ENCODE peak calls at places on chromosomes 5 and 9, in seven cellular contexts. One of them, this sample, is unnamed.

GRCh38 chr5:100502684-100503083 is 32.5 kb upstream of the FAM174A start:
- DNase-seq in endothelial cell of umbilical vein: no peak
- DNase-seq in A549: no peak
- DNase-seq in uterus: no peak
- DNase-seq in heart left ventricle: no peak
- DNase-seq in IMR-90: no peak
- DNase-seq in transverse colon: no peak
- DNase-seq in this sample: no peak

GRCh38 chr9:79939819-79940218 is 368.1 kb downstream of the TLE4 start:
- DNase-seq in endothelial cell of umbilical vein: peak; percentile 32
- DNase-seq in A549: peak; percentile 1
- DNase-seq in uterus: no peak
- DNase-seq in heart left ventricle: no peak
- DNase-seq in IMR-90: no peak
- DNase-seq in transverse colon: no peak
- DNase-seq in this sample: no peak

GRCh38 chr5:161399996-161400562 is 146.4 kb downstream of the GABRB2 start:
- DNase-seq in endothelial cell of umbilical vein: no peak
- DNase-seq in A549: no peak
- DNase-seq in uterus: no peak
- DNase-seq in heart left ventricle: no peak
- DNase-seq in IMR-90: no peak
- DNase-seq in transverse colon: no peak
- DNase-seq in this sample: no peak

GRCh38 chr9:116491659-116492058 is 195.4 kb upstream of the TRIM32 start:
- DNase-seq in endothelial cell of umbilical vein: no peak
- DNase-seq in A549: no peak
- DNase-seq in uterus: no peak
- DNase-seq in heart left ventricle: no peak
- DNase-seq in IMR-90: peak; percentile 62
- DNase-seq in transverse colon: no peak
- DNase-seq in this sample: no peak

GRCh38 chr9:77015291-77016048 is 4.0 kb upstream of the FOXB2 start:
- DNase-seq in endothelial cell of umbilical vein: no peak
- DNase-seq in A549: no peak
- DNase-seq in uterus: no peak
- DNase-seq in heart left ventricle: no peak
- DNase-seq in IMR-90: no peak
- DNase-seq in transverse colon: no peak
- DNase-seq in this sample: no peak

GRCh38 chr9:131892162-131892707 is 152.4 kb upstream of the RAPGEF1 start:
- DNase-seq in endothelial cell of umbilical vein: no peak
- DNase-seq in A549: no peak
- DNase-seq in uterus: no peak
- DNase-seq in heart left ventricle: no peak
- DNase-seq in IMR-90: no peak
- DNase-seq in transverse colon: no peak
- DNase-seq in this sample: no peak

GRCh38 chr9:79985276-79985675 is 413.5 kb downstream of the TLE4 start:
- DNase-seq in endothelial cell of umbilical vein: no peak
- DNase-seq in A549: no peak
- DNase-seq in uterus: no peak
- DNase-seq in heart left ventricle: no peak
- DNase-seq in IMR-90: no peak
- DNase-seq in transverse colon: no peak
- DNase-seq in this sample: no peak

GRCh38 chr9:107684224-107684623 is 194.7 kb upstream of the KLF4 start:
- DNase-seq in endothelial cell of umbilical vein: no peak
- DNase-seq in A549: no peak
- DNase-seq in uterus: no peak
- DNase-seq in heart left ventricle: no peak
- DNase-seq in IMR-90: peak; percentile 59
- DNase-seq in transverse colon: no peak
- DNase-seq in this sample: no peak

GRCh38 chr5:107442452-107442851 is 228.3 kb downstream of the EFNA5 start:
- DNase-seq in endothelial cell of umbilical vein: no peak
- DNase-seq in A549: no peak
- DNase-seq in uterus: no peak
- DNase-seq in heart left ventricle: no peak
- DNase-seq in IMR-90: no peak
- DNase-seq in transverse colon: no peak
- DNase-seq in this sample: no peak

GRCh38 chr9:99173570-99174504 is 47.9 kb downstream of the ALG2 start:
- DNase-seq in endothelial cell of umbilical vein: no peak
- DNase-seq in A549: no peak
- DNase-seq in uterus: no peak
- DNase-seq in heart left ventricle: no peak
- DNase-seq in IMR-90: no peak
- DNase-seq in transverse colon: no peak
- DNase-seq in this sample: no peak

GRCh38 chr5:38892363-38892762 is 46.6 kb downstream of the OSMR start:
- DNase-seq in endothelial cell of umbilical vein: no peak
- DNase-seq in A549: no peak
- DNase-seq in uterus: no peak
- DNase-seq in heart left ventricle: no peak
- DNase-seq in IMR-90: no peak
- DNase-seq in transverse colon: no peak
- DNase-seq in this sample: no peak

GRCh38 chr5:73274870-73275756 is 102.1 kb downstream of the TMEM174 start:
- DNase-seq in endothelial cell of umbilical vein: no peak
- DNase-seq in A549: no peak
- DNase-seq in uterus: no peak
- DNase-seq in heart left ventricle: no peak
- DNase-seq in IMR-90: peak; percentile 13
- DNase-seq in transverse colon: no peak
- DNase-seq in this sample: no peak

GRCh38 chr9:36308281-36308680 is 50.0 kb upstream of the GNE start:
- DNase-seq in endothelial cell of umbilical vein: no peak
- DNase-seq in A549: no peak
- DNase-seq in uterus: no peak
- DNase-seq in heart left ventricle: no peak
- DNase-seq in IMR-90: no peak
- DNase-seq in transverse colon: no peak
- DNase-seq in this sample: no peak

GRCh38 chr5:155148694-155149093 is 135.1 kb downstream of the KIF4B start:
- DNase-seq in endothelial cell of umbilical vein: no peak
- DNase-seq in A549: no peak
- DNase-seq in uterus: no peak
- DNase-seq in heart left ventricle: no peak
- DNase-seq in IMR-90: no peak
- DNase-seq in transverse colon: no peak
- DNase-seq in this sample: no peak

GRCh38 chr5:153350192-153350883 is 140.1 kb upstream of the GRIA1 start:
- DNase-seq in endothelial cell of umbilical vein: no peak
- DNase-seq in A549: no peak
- DNase-seq in uterus: no peak
- DNase-seq in heart left ventricle: no peak
- DNase-seq in IMR-90: no peak
- DNase-seq in transverse colon: no peak
- DNase-seq in this sample: no peak

GRCh38 chr9:26260238-26260637 is 582.0 kb upstream of the TUSC1 start:
- DNase-seq in endothelial cell of umbilical vein: peak; percentile 62
- DNase-seq in A549: no peak
- DNase-seq in uterus: no peak
- DNase-seq in heart left ventricle: no peak
- DNase-seq in IMR-90: peak; percentile 28
- DNase-seq in transverse colon: no peak
- DNase-seq in this sample: no peak

GRCh38 chr9:91037511-91038482 is 236.2 kb downstream of the SYK start:
- DNase-seq in endothelial cell of umbilical vein: peak; percentile 93
- DNase-seq in A549: peak; percentile 40
- DNase-seq in uterus: peak; percentile 90
- DNase-seq in heart left ventricle: peak; percentile 49
- DNase-seq in IMR-90: peak; percentile 93
- DNase-seq in transverse colon: peak; percentile 79
- DNase-seq in this sample: peak; percentile 80

DNA sequence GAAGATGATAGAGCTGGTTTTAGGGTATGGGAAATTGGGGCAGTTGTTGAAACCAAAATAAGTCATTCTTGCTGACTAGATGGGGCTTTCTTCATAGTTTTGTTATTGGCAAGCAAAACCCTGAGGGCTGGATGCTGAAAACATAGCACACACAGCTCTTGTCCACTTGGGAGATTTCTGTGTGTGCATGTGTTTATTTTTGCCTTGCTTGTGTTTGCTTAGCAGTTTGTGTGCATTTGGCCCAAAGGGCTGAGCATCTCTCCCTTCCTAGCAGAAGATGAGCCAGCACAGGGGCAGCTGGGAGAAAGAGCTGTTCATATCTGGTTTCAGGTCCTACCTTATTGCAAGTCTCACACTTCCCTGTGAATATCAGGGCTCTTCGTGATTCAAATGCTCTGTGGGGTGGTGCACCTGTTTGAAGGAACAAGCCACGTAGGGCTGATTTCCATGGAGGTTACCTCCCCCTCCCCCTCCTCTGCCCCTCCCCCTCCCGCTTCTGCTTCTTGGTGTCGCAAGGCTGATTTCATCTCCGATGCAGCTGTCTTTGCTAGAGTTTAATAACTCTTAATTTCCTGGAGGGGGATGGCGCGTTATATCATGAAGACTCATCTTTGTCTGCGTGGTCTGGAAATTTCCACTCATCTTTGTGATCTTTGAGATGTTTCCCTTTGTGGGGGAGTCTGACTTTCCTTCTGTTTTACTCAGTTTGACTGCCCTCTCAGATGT is 296.5 kb downstream of the ARHGAP26 start:
- DNase-seq in endothelial cell of umbilical vein: no peak
- DNase-seq in A549: no peak
- DNase-seq in uterus: peak; percentile 26
- DNase-seq in heart left ventricle: no peak
- DNase-seq in IMR-90: no peak
- DNase-seq in transverse colon: peak; percentile 32
- DNase-seq in this sample: no peak
- TF ChIP-seq POLR2A in endothelial cell of umbilical vein: no peak
- TF ChIP-seq POLR2A in A549: no peak
- TF ChIP-seq POLR2A in uterus: no peak
- TF ChIP-seq POLR2A in heart left ventricle: no peak
- TF ChIP-seq POLR2A in IMR-90: no peak
- TF ChIP-seq POLR2A in transverse colon: no peak
- TF ChIP-seq POLR2A in this sample: no peak

GRCh38 chr5:59253625-59254024 is 639.9 kb downstream of the PDE4D start:
- DNase-seq in endothelial cell of umbilical vein: no peak
- DNase-seq in A549: no peak
- DNase-seq in uterus: no peak
- DNase-seq in heart left ventricle: no peak
- DNase-seq in IMR-90: no peak
- DNase-seq in transverse colon: no peak
- DNase-seq in this sample: no peak

GRCh38 chr5:59251627-59252026 is 641.9 kb downstream of the PDE4D start:
- DNase-seq in endothelial cell of umbilical vein: no peak
- DNase-seq in A549: no peak
- DNase-seq in uterus: no peak
- DNase-seq in heart left ventricle: no peak
- DNase-seq in IMR-90: no peak
- DNase-seq in transverse colon: no peak
- DNase-seq in this sample: no peak

GRCh38 chr5:59249160-59249559 is 644.4 kb downstream of the PDE4D start:
- DNase-seq in endothelial cell of umbilical vein: peak; percentile 44
- DNase-seq in A549: no peak
- DNase-seq in uterus: no peak
- DNase-seq in heart left ventricle: no peak
- DNase-seq in IMR-90: no peak
- DNase-seq in transverse colon: no peak
- DNase-seq in this sample: no peak

GRCh38 chr5:59246470-59247250 is 646.9 kb downstream of the PDE4D start:
- DNase-seq in endothelial cell of umbilical vein: no peak
- DNase-seq in A549: no peak
- DNase-seq in uterus: no peak
- DNase-seq in heart left ventricle: no peak
- DNase-seq in IMR-90: peak; percentile 45
- DNase-seq in transverse colon: no peak
- DNase-seq in this sample: no peak

GRCh38 chr5:59249726-59250125 is 643.8 kb downstream of the PDE4D start:
- DNase-seq in endothelial cell of umbilical vein: no peak
- DNase-seq in A549: no peak
- DNase-seq in uterus: no peak
- DNase-seq in heart left ventricle: no peak
- DNase-seq in IMR-90: no peak
- DNase-seq in transverse colon: no peak
- DNase-seq in this sample: no peak
- TF ChIP-seq CTCF in endothelial cell of umbilical vein: no peak
- TF ChIP-seq CTCF in A549: no peak
- TF ChIP-seq CTCF in uterus: no peak
- TF ChIP-seq CTCF in heart left ventricle: no peak
- TF ChIP-seq CTCF in IMR-90: no peak
- TF ChIP-seq CTCF in transverse colon: no peak
- TF ChIP-seq CTCF in this sample: no peak

DNA sequence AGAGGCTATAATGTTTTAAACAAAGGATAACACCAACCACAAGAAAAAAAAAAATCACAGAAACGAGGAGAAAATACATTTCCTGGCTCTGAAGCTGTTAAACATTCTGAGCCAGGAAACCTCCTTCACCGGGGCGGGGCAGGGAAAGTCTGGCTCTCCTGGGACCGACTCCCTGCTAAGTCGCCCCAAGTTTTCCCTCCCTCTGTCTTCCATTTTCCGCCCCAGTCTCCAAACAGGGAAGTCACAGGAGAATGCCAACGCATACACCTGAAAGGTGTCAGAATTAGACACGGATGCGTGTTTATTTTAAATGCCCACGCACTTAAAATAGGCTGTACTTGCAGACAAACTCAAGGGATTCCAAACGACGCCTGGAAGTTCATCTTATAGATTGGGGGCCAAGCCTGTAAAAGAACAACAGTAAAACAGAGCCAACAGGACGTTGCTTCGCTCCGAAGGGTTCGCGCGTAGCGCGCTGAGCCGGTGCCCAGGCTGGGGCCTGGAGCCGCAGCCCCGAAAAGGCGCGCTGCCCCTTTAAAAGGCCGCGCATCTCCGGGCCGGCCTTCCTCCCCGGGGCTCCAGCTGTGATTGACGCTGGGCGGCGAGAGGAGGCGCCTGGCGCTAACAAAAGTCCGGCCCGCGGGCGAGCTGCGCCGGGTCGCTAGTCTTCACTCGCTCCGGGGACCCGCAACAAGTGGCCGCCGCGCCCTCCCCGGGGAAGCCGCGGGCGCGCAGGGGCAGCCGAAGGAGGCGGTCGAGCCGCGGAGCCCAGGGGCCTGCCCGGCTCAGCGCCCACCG is at the start of gene FBXL7:
- DNase-seq in endothelial cell of umbilical vein: peak; percentile 81
- DNase-seq in A549: peak; percentile 28
- DNase-seq in uterus: peak; percentile 82
- DNase-seq in heart left ventricle: peak; percentile 88
- DNase-seq in IMR-90: peak; percentile 75
- DNase-seq in transverse colon: peak; percentile 55
- DNase-seq in this sample: peak; percentile 65
- TF ChIP-seq POLR2A in endothelial cell of umbilical vein: peak; percentile 88
- TF ChIP-seq POLR2A in A549: peak; percentile 34
- TF ChIP-seq POLR2A in uterus: peak; percentile 56
- TF ChIP-seq POLR2A in heart left ventricle: no peak
- TF ChIP-seq POLR2A in IMR-90: peak; percentile 73
- TF ChIP-seq POLR2A in transverse colon: no peak
- TF ChIP-seq POLR2A in this sample: peak; percentile 47

DNA sequence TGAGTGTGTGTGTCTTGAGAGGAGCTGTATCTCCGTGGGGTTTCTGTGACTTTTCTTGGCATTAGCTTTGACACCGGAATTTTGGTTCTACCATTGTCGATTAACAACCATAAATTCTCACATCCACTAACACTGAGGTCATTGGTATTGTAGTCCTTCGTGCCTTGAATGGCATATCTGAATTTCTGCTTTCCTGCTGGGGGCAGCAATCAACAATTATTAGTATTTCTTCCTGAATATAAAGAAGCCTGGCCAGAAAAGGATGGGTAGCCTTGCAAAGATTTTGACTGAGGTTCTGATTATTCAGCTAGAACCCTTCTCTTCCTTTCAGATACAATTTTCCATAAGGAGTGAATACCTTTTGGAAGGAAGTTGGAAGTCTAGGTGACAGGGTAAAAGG is 33.5 kb upstream of the SHOC1 start:
- DNase-seq in endothelial cell of umbilical vein: peak; percentile 37
- DNase-seq in A549: no peak
- DNase-seq in uterus: no peak
- DNase-seq in heart left ventricle: no peak
- DNase-seq in IMR-90: no peak
- DNase-seq in transverse colon: no peak
- DNase-seq in this sample: no peak
- TF ChIP-seq CTCF in endothelial cell of umbilical vein: no peak
- TF ChIP-seq CTCF in A549: no peak
- TF ChIP-seq CTCF in uterus: peak; percentile 14
- TF ChIP-seq CTCF in heart left ventricle: peak; percentile 9
- TF ChIP-seq CTCF in IMR-90: no peak
- TF ChIP-seq CTCF in transverse colon: no peak
- TF ChIP-seq CTCF in this sample: peak; percentile 35

This sample was measured in right lobe of liver.